ENCODE peak calls at places on chromosomes 7 and 10, in nine cellular contexts. Y is PC-3, G is breast epithelium, F is hepatocyte, R is psoas muscle, N is testis, O is AG04450, K is upper lobe of left lung, B is upper lobe of right lung. V is an unnamed sample.

GRCh38 chr7:25075459-25075858 is 49.6 kb downstream of the CYCS start:
- DNase-seq in Y (no peak), G (no peak), F (no peak), R (no peak), N (no peak), O (no peak), K (no peak), B (no peak), V (no peak)

GRCh38 chr7:155020996-155021395 is 18.1 kb upstream of the PAXIP1 start:
- DNase-seq in Y (no peak), G (no peak), F (no peak), R (no peak), N (no peak), O (no peak), K (no peak), B (no peak), V (no peak)

GRCh38 chr7:52877240-52877639 is 158.2 kb upstream of the POM121L12 start:
- DNase-seq in Y (no peak), G (no peak), F (no peak), R (no peak), N (no peak), O (no peak), K (no peak), B (no peak), V (no peak)

GRCh38 chr7:158391141-158391540 is 196.5 kb downstream of the PTPRN2 start:
- DNase-seq in Y (no peak), G (no peak), F (no peak), R (no peak), N (no peak), O (no peak), K (no peak), B (peak; percentile 38), V (no peak)

GRCh38 chr7:151367304-151367703 is 25.7 kb downstream of the NUB1 start:
- DNase-seq in Y (peak; percentile 10), G (no peak), F (no peak), R (no peak), N (no peak), O (peak; percentile 36), K (no peak), B (no peak), V (no peak)

GRCh38 chr7:157271991-157272324 is 64.8 kb upstream of the DNAJB6 start:
- DNase-seq in Y (peak; percentile 58), G (peak; percentile 74), F (peak; percentile 82), R (peak; percentile 88), N (peak; percentile 82), O (peak; percentile 98), K (no peak), B (peak; percentile 79), V (peak; percentile 91)

GRCh38 chr10:119426699-119427098 is 115.8 kb downstream of the RGS10 start:
- DNase-seq in Y (no peak), G (no peak), F (no peak), R (no peak), N (no peak), O (no peak), K (no peak), B (no peak), V (no peak)

GRCh38 chr7:157411580-157411979 is 74.8 kb downstream of the DNAJB6 start:
- DNase-seq in Y (peak; percentile 81), G (no peak), F (no peak), R (peak; percentile 44), N (no peak), O (no peak), K (no peak), B (no peak), V (no peak)

GRCh38 chr7:44283381-44284211 is 41.8 kb downstream of the CAMK2B start:
- DNase-seq in Y (no peak), G (peak; percentile 27), F (no peak), R (peak; percentile 89), N (no peak), O (no peak), K (peak; percentile 60), B (peak; percentile 51), V (peak; percentile 55)

GRCh38 chr10:43109671-43110249 is 28.5 kb upstream of the CSGALNACT2 start:
- DNase-seq in Y (no peak), G (no peak), F (no peak), R (no peak), N (no peak), O (no peak), K (peak; percentile 63), B (no peak), V (no peak)

GRCh38 chr10:95413608-95414007 is 122.8 kb upstream of the PDLIM1 start:
- DNase-seq in Y (no peak), G (no peak), F (no peak), R (no peak), N (no peak), O (no peak), K (no peak), B (no peak), V (no peak)

GRCh38 chr7:47186316-47186715 is 395.6 kb downstream of the TNS3 start:
- DNase-seq in Y (no peak), G (no peak), F (no peak), R (no peak), N (no peak), O (no peak), K (peak; percentile 25), B (no peak), V (no peak)

GRCh38 chr7:129450295-129450694 is 16.1 kb downstream of the STRIP2 start:
- DNase-seq in Y (no peak), G (no peak), F (no peak), R (no peak), N (no peak), O (no peak), K (no peak), B (no peak), V (no peak)

GRCh38 chr10:13993169-13993568 is 337.6 kb downstream of the FRMD4A start:
- DNase-seq in Y (no peak), G (no peak), F (peak; percentile 28), R (no peak), N (no peak), O (peak; percentile 78), K (no peak), B (no peak), V (no peak)

GRCh38 chr7:90756366-90756765 is 160.2 kb downstream of the CDK14 start:
- DNase-seq in Y (no peak), G (no peak), F (no peak), R (no peak), N (no peak), O (no peak), K (no peak), B (no peak), V (no peak)

GRCh38 chr7:29896685-29897411 is 90.5 kb downstream of the WIPF3 start:
- DNase-seq in Y (no peak), G (no peak), F (no peak), R (no peak), N (no peak), O (no peak), K (no peak), B (no peak), V (no peak)

GRCh38 chr10:71239946-71240795 is 27.8 kb downstream of the UNC5B start:
- DNase-seq in Y (no peak), G (no peak), F (no peak), R (peak; percentile 73), N (no peak), O (no peak), K (no peak), B (no peak), V (no peak)

DNA sequence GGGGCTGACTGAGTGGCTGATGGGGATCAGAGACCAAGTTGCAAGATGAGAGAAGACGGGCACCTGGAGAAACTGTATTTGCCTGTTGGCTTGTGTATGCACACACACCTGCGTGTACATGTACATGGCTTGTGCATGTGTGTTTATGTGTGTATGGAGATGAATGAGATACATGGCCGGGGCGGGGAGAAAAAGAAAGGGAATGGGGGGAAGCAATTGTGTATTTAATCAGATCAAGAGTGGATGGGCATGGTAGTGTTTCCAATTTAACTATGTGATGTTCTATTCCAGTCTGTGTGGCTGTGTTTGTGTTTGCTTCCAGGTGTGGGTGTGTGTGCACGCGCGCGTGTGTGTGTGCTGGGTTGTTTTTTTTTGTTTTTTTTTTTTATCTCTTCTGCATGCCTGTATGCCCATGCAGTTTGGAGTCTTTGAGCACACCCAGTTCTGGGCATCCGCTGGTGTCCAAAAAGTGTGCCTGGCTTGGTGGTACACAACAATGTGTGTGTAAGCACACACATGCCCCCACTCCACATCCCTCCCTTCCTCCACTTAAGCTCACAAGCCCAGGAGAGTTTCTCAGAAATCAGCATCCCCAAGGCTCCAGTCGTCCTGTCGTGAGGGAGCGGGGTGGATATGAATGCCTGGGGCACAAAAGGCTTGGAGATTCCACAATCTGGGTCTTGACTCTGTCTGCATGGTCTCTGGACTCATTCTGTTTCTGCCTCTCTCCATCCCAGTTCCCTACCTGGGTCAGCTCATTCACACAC is 2.5 kb upstream of the VGF start:
- DNase-seq in Y (no peak), G (no peak), F (no peak), R (no peak), N (no peak), O (no peak), K (no peak), B (no peak), V (no peak)
- H3K4me3 ChIP-seq in Y (no peak overlapping the region), G (no peak overlapping the region), F (no peak overlapping the region), R (no peak overlapping the region), N (no peak overlapping the region), O (no peak overlapping the region), K (no peak overlapping the region), B (no peak overlapping the region), V (no peak overlapping the region)

DNA sequence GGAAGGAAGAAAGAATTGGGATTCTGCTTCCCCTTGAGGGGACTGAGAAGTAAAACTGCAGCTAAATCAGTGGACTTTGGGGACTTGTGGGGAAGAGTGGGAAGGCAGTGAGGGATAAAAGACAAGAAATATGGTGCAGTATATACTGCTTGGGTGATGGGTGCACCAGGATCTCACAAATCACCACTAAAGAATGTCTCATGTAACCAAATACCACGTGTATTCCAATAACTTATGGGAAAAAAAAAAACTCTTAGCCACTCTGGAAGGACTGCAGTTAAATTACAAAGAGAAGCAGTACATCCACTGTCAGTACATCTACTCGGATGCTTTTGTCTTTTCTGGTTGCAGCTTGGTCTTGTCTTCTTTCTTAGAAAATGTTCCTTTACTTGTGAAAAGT is 27.4 kb upstream of the GOT1 start:
- DNase-seq in Y (peak; percentile 12), G (no peak), F (no peak), R (no peak), N (no peak), O (no peak), K (no peak), B (no peak), V (no peak)
- H3K27ac ChIP-seq in Y (no peak overlapping the region), G (no peak overlapping the region), F (no peak overlapping the region), R (no peak overlapping the region), N (no peak overlapping the region), O (peak overlapping the region; percentile 11), K (no peak overlapping the region), B (no peak overlapping the region), V (no peak overlapping the region)

DNA sequence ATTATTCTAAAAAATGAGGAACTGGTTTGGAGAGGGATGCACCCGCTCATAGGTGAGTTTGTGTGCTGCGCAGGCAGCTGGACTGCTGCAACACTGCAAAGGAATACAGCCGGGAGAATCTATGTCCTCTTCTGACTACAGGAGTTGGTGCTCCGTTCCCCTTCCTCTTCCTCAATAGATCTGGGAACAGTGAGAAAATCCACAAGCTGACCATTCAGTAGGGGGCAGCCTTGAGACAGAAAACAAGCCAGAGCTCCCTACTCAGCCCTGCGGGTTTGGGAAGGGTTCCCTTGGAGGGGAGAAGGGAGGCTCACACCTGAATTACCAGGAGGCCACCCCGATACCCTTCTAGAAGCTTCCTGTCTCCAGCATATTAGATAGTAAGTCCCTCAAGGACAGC is 87.3 kb upstream of the FOXI2 start:
- DNase-seq in Y (peak; percentile 13), G (no peak), F (no peak), R (no peak), N (peak; percentile 23), O (no peak), K (no peak), B (no peak), V (no peak)
- TF ChIP-seq CTCF in Y (peak; percentile 40), G (no peak), F (peak; percentile 14), R (no peak), N (no peak), O (no peak), K (no peak), B (peak; percentile 29), V (no peak)

GRCh38 chr7:92178928-92179373 is at the start of gene LRRD1:
- DNase-seq in Y (peak; percentile 86), G (peak; percentile 95), F (peak; percentile 89), R (peak; percentile 91), N (peak; percentile 95), O (peak; percentile 44), K (peak; percentile 97), B (peak; percentile 95), V (peak; percentile 84)
- H3K4me3 ChIP-seq in Y (peak within 1 kb of the TSS; percentile 63), G (peak within 1 kb of the TSS; percentile 66), F (no peak within 1 kb of the TSS), R (peak within 1 kb of the TSS; percentile 66), N (peak within 1 kb of the TSS; percentile 75), O (peak within 1 kb of the TSS; percentile 57), K (peak within 1 kb of the TSS; percentile 23), B (peak within 1 kb of the TSS; percentile 64), V (peak within 1 kb of the TSS; percentile 73)